ENCODE peak calls at places on chromosome 7, in seven cellular contexts. M, G, F, P, W, N and A are unnamed samples.

GRCh38 chr7:117669818-117670217 is 190.0 kb downstream of the CFTR start:
- DNase-seq in M (no peak), G (no peak), F (no peak), P (no peak), W (no peak), N (no peak), A (no peak)

GRCh38 chr7:19707240-19707639 is 1.6 kb downstream of the POLR1F start:
- DNase-seq in M (no peak), G (no peak), F (peak), P (peak), W (peak), N (no peak), A (no peak)

GRCh38 chr7:44104880-44105771 is 981 bp downstream of the AEBP1 start:
- DNase-seq in M (no peak), G (peak), F (peak), P (peak), W (peak), N (no peak), A (no peak)

GRCh38 chr7:108079291-108080057 is 50.7 kb downstream of the LAMB4 start:
- DNase-seq in M (no peak), G (no peak), F (peak), P (peak), W (no peak), N (no peak), A (no peak)

GRCh38 chr7:158255156-158255555 is 332.5 kb downstream of the PTPRN2 start:
- DNase-seq in M (peak), G (no peak), F (no peak), P (no peak), W (no peak), N (no peak), A (no peak)

GRCh38 chr7:144826248-144826647 is 9.6 kb downstream of the TPK1 start:
- DNase-seq in M (no peak), G (no peak), F (no peak), P (no peak), W (no peak), N (no peak), A (no peak)

GRCh38 chr7:99953649-99954048 is 22.2 kb downstream of the AZGP1 start:
- DNase-seq in M (no peak), G (no peak), F (peak), P (no peak), W (no peak), N (no peak), A (no peak)

GRCh38 chr7:289209-289755 is 688 bp upstream of the FOXL3 start:
- DNase-seq in M (no peak), G (no peak), F (no peak), P (no peak), W (no peak), N (no peak), A (no peak)

GRCh38 chr7:30926323-30926722 is 14.7 kb downstream of the AQP1 start:
- DNase-seq in M (no peak), G (no peak), F (no peak), P (no peak), W (no peak), N (no peak), A (peak)

GRCh38 chr7:1060315-1061080 is 16.2 kb downstream of the GPR146 start:
- DNase-seq in M (peak), G (no peak), F (no peak), P (no peak), W (peak), N (peak), A (no peak)

GRCh38 chr7:26515462-26515861 is 223.8 kb downstream of the SNX10 start:
- DNase-seq in M (no peak), G (no peak), F (no peak), P (no peak), W (no peak), N (no peak), A (no peak)

GRCh38 chr7:17706734-17707133 is 233.6 kb downstream of the SNX13 start:
- DNase-seq in M (peak), G (peak), F (peak), P (peak), W (peak), N (peak), A (no peak)

GRCh38 chr7:158530800-158531609 is 56.6 kb downstream of the PTPRN2 start:
- DNase-seq in M (no peak), G (no peak), F (no peak), P (no peak), W (no peak), N (no peak), A (no peak)

GRCh38 chr7:48337012-48337621 is 165.9 kb downstream of the ABCA13 start:
- DNase-seq in M (peak), G (peak), F (peak), P (no peak), W (peak), N (no peak), A (no peak)

GRCh38 chr7:1224093-1224702 is 8.5 kb upstream of the UNCX start:
- DNase-seq in M (no peak), G (peak), F (no peak), P (no peak), W (no peak), N (no peak), A (no peak)

GRCh38 chr7:88040694-88041093 is 106.6 kb downstream of the ADAM22 start:
- DNase-seq in M (no peak), G (no peak), F (no peak), P (no peak), W (peak), N (no peak), A (no peak)

GRCh38 chr7:31368620-31369019 is 28.1 kb upstream of the NEUROD6 start:
- DNase-seq in M (no peak), G (no peak), F (no peak), P (no peak), W (no peak), N (no peak), A (no peak)

GRCh38 chr7:5633161-5634106 is 148.0 kb downstream of the RNF216 start:
- DNase-seq in M (peak), G (no peak), F (no peak), P (no peak), W (peak), N (no peak), A (no peak)

GRCh38 chr7:51455948-51456347 is 139.3 kb upstream of the COBL start:
- DNase-seq in M (no peak), G (no peak), F (no peak), P (no peak), W (no peak), N (no peak), A (no peak)

GRCh38 chr7:76202666-76203030 is 952 bp downstream of the SRRM3 start:
- DNase-seq in M (peak), G (no peak), F (no peak), P (no peak), W (peak), N (no peak), A (no peak)

GRCh38 chr7:88344956-88345832 is 38.5 kb upstream of the STEAP4 start:
- DNase-seq in M (peak), G (peak), F (no peak), P (no peak), W (peak), N (peak), A (peak)

GRCh38 chr7:51352174-51353145 is 35.9 kb upstream of the COBL start:
- DNase-seq in M (peak), G (no peak), F (no peak), P (no peak), W (peak), N (no peak), A (no peak)

DNA sequence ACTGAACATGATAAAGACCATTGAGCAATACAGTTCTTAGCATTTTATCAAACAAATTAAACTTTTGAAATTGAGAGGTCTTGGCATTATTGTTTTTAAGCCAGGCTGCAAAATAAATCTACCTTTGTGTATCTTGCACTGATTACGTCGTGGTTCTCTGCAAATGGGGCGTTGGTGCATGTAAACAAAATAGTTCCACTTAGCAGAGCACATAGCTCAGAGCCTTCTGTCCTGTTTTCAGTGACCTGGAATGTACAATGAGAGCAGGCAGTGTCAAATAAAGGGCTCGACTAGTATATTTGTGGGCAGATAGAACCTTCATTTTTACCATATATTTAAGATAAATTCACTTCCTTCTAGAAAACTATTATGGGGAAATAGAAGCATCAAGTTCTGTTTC is 333.9 kb upstream of the SMIM30 start:
- DNase-seq in M (no peak), G (no peak), F (no peak), P (no peak), W (no peak), N (no peak), A (no peak)
- H3K18ac ChIP-seq in M (no peak), G (no peak), F (no peak), P (no peak), W (no peak), N (no peak), A (no peak)

GRCh38 chr7:43085992-43086391 is 26.5 kb upstream of the HECW1 start:
- DNase-seq in M (no peak), G (no peak), F (no peak), P (no peak), W (no peak), N (no peak), A (no peak)
- H3K18ac ChIP-seq in M (no peak), G (no peak), F (no peak), P (no peak), W (no peak), N (no peak), A (no peak)

DNA sequence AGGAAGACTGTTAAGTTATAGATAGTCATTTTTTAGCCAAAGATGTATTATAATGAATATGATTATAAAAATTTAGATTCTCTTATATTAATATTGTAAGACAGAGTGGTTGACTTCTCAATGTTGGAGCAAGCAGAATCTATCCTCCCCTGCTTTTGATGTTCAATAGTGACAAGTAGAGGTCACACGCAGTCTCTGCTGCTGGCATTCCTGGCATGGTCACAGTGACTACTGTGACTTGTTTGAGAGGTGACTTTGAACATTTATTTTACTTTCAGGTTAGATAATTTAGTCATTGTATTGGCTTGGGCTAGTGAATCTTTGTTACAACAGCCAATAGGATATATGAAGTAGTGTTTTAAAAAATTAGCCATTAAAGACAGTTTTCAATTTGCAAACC is 13.7 kb upstream of the CD36 start:
- DNase-seq in M (no peak), G (no peak), F (no peak), P (no peak), W (no peak), N (no peak), A (no peak)
- H3K18ac ChIP-seq in M (no peak), G (no peak), F (no peak), P (no peak), W (no peak), N (no peak), A (no peak)

DNA sequence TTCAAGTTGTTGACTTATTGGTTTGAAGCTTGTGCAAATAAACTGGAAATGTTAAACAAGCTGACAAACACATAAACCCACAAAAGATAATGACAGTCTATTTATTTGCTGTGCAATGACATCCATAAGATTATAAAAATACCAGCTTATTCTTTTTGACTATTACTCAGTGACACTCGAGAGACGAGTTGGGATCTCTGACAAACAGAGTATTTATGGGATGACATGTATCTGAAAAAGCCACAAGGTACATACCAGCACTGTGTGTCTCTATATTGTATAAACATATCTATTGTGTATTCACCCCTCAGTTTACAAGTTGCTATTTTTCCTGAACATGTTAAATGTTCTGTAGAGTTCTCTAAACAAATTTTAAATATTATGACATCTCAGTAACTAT is 88.9 kb downstream of the CHRM2 start:
- DNase-seq in M (no peak), G (no peak), F (peak), P (peak), W (no peak), N (no peak), A (no peak)
- H3K18ac ChIP-seq in M (no peak), G (no peak), F (peak), P (no peak), W (no peak), N (no peak), A (no peak)

DNA sequence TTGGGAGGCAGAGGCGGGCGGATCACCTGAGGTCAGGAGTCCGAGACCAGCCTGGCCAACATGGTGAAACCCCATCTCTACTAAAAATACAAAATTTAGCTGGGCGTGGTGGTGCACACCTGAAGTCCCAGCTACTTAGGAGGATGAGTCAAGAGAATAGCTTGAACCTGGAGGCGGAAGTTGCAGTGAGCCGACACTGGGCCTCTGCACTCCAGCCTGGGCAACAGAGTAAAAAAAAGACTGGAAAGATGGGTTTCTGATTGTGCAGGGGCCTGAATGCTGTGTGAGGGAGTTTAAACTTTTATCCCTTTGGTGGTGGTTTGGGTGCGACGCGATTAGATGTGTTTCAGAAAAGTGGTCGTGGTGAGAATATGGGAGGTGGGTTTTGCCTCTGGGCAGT is 1.8 kb downstream of the CHST12 start:
- DNase-seq in M (no peak), G (no peak), F (no peak), P (no peak), W (no peak), N (no peak), A (no peak)
- H3K18ac ChIP-seq in M (no peak), G (no peak), F (no peak), P (no peak), W (no peak), N (no peak), A (no peak)

GRCh38 chr7:157235357-157236018 is 96.8 kb downstream of the UBE3C start:
- DNase-seq in M (no peak), G (no peak), F (peak), P (peak), W (no peak), N (no peak), A (no peak)
- H3K18ac ChIP-seq in M (no peak), G (no peak), F (no peak), P (no peak), W (no peak), N (no peak), A (no peak)

GRCh38 chr7:10300557-10300956 is 673.1 kb upstream of the PHF14 start:
- DNase-seq in M (no peak), G (no peak), F (no peak), P (peak), W (no peak), N (no peak), A (no peak)
- H3K18ac ChIP-seq in M (no peak), G (no peak), F (no peak), P (no peak), W (no peak), N (no peak), A (no peak)

DNA sequence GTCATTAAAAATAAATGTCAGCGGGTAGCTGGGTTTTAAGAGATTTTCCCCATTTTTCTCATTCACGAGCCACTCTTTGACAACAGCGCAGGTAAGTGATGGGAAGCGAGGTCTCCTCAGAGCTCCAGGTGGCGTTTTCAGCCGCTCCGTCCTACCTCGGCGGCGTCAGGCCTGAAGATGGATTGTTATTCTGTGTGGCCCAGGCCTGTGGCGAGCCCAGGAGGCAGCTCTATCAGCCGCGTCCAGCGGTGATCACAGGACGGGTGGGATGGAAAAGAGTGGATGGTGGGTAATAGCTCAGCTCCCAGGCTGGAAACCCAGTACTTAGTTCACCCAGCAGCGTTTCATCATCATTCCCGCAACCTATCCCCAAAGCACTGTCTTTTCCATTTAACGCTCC is 523.3 kb upstream of the FOXK1 start:
- DNase-seq in M (no peak), G (no peak), F (no peak), P (no peak), W (no peak), N (no peak), A (no peak)
- H3K18ac ChIP-seq in M (no peak), G (no peak), F (no peak), P (no peak), W (no peak), N (no peak), A (no peak)